ENCODE peak calls at places on chromosome X, in eight cellular contexts. W is HCT116, T is PC-3, E is GM23338, B is OCI-LY7, X is hepatocyte, L is SK-N-SH, V is MM.1S. Y is an unnamed sample.

GRCh38 chrX:33183366-33183765 is 28.0 kb downstream of the DMD start:
- DNase-seq in X (peak; percentile 15), B (peak; percentile 94), E (peak; percentile 28), V (peak; percentile 92), T (no peak), W (no peak), L (peak; percentile 9), Y (no peak)

GRCh38 chrX:38151426-38151825 is 69.2 kb downstream of the SRPX start:
- DNase-seq in L (no peak), E (no peak), X (no peak), W (no peak), B (no peak), V (no peak), T (no peak), Y (no peak)

GRCh38 chrX:80334583-80334982 is 85.7 kb upstream of the TENT5D start:
- DNase-seq in W (no peak), V (no peak), X (no peak), B (no peak), L (no peak), E (no peak), T (no peak), Y (peak; percentile 1)

GRCh38 chrX:111086521-111087127 is 9.4 kb upstream of the PAK3 start:
- DNase-seq in W (no peak), L (no peak), V (no peak), E (peak; percentile 56), B (no peak), X (no peak), T (no peak), Y (peak; percentile 82)

GRCh38 chrX:49041683-49042529 is 1.3 kb downstream of the TFE3 start:
- DNase-seq in B (peak; percentile 27), X (peak; percentile 49), L (peak; percentile 29), E (peak; percentile 21), T (peak; percentile 60), V (no peak), W (no peak), Y (no peak)

GRCh38 chrX:77014655-77015377 is 432.4 kb upstream of the FGF16 start:
- DNase-seq in T (no peak), B (peak; percentile 57), W (no peak), V (no peak), L (peak; percentile 11), X (peak; percentile 43), E (peak; percentile 75), Y (peak; percentile 92)

GRCh38 chrX:154827624-154828408 is 6.6 kb downstream of the SMIM9 start:
- DNase-seq in V (peak; percentile 79), W (no peak), L (no peak), E (no peak), B (peak; percentile 68), T (no peak), X (no peak), Y (no peak)

GRCh38 chrX:133986008-133986683 is 752 bp upstream of the GPC3 start:
- DNase-seq in E (no peak), W (no peak), B (no peak), L (no peak), X (no peak), T (no peak), V (no peak), Y (no peak)

GRCh38 chrX:3286196-3286920 is 60.1 kb downstream of the MXRA5 start:
- DNase-seq in V (no peak), X (peak; percentile 37), L (no peak), B (no peak), E (no peak), T (peak; percentile 63), W (peak; percentile 31), Y (no peak)

GRCh38 chrX:77160301-77160700 is 286.9 kb upstream of the FGF16 start:
- DNase-seq in L (no peak), W (no peak), E (peak; percentile 49), V (no peak), X (no peak), B (peak; percentile 25), T (peak; percentile 13), Y (peak; percentile 29)

GRCh38 chrX:77937291-77937690 is 26.8 kb downstream of the ATP7A start:
- DNase-seq in T (peak; percentile 92), V (no peak), X (no peak), W (no peak), B (no peak), E (no peak), L (no peak), Y (no peak)

GRCh38 chrX:14916017-14916674 is 42.9 kb downstream of the MOSPD2 start:
- DNase-seq in B (no peak), W (no peak), T (peak; percentile 68), X (no peak), L (no peak), V (no peak), E (no peak), Y (no peak)

GRCh38 chrX:34642849-34643248 is 14.2 kb downstream of the TMEM47 start:
- DNase-seq in X (no peak), E (no peak), L (no peak), V (no peak), W (no peak), B (no peak), T (no peak), Y (no peak)

GRCh38 chrX:134537179-134537945 is 77.4 kb downstream of the HPRT1 start:
- DNase-seq in T (peak; percentile 56), E (no peak), X (peak; percentile 51), V (no peak), B (no peak), L (no peak), W (peak; percentile 31), Y (no peak)

GRCh38 chrX:130120746-130121504 is 10.6 kb upstream of the ELF4 start:
- DNase-seq in V (peak; percentile 58), B (peak; percentile 56), L (peak; percentile 86), T (peak; percentile 54), W (no peak), X (peak; percentile 86), E (peak; percentile 66), Y (peak; percentile 75)

GRCh38 chrX:6293716-6294115 is 65.0 kb upstream of the NLGN4X start:
- DNase-seq in B (no peak), T (no peak), V (no peak), W (no peak), X (no peak), L (no peak), E (no peak), Y (no peak)

GRCh38 chrX:153857348-153857903 is 27.1 kb upstream of the PDZD4 start:
- DNase-seq in V (no peak), W (no peak), E (no peak), T (no peak), L (no peak), B (no peak), X (no peak), Y (no peak)

GRCh38 chrX:1667566-1667965 is 52.7 kb downstream of the ASMT start:
- DNase-seq in X (no peak), B (no peak), T (no peak), E (no peak), L (no peak), V (no peak), W (no peak), Y (no peak)

GRCh38 chrX:23752740-23753435 is 9.8 kb upstream of the ACOT9 start:
- DNase-seq in L (no peak), W (no peak), V (no peak), E (no peak), X (no peak), B (no peak), T (peak; percentile 73), Y (no peak)

DNA sequence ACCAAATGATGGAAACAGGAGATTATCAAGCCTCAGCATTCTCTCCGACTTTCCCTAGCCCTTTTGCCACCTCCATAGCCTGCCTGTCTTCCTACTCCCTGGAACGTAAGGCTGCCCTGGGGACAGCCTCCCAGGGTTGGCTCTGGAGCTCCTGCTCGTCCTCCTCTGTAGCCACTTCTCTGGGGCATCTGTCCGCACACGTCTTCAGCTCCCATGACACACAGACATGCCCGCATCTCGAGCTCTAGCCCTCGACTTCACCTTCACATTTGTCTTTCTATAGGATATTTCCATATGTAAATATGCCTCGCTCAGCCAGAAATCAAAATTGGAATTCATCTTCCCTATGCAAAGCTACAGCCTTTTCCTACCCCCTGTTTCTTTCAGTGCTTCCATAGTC is 67.7 kb downstream of the TSC22D3 start:
- DNase-seq in L (no peak), X (no peak), T (no peak), E (no peak), W (no peak), V (no peak), B (no peak), Y (no peak)
- TF ChIP-seq EZH2phosphoT487 in L (no peak), X (no peak), T (no peak), E (no peak), W (no peak), V (no peak), B (no peak), Y (no peak)

GRCh38 chrX:81957900-81958545 is 756.1 kb downstream of the SH3BGRL start:
- DNase-seq in X (peak; percentile 4), V (peak; percentile 82), B (no peak), T (peak; percentile 50), W (no peak), L (peak; percentile 24), E (peak; percentile 11), Y (peak; percentile 26)
- TF ChIP-seq CTCF in X (no peak), V (peak; percentile 73), B (peak; percentile 54), T (peak; percentile 61), W (no peak), L (peak; percentile 50), E (peak; percentile 25), Y (peak; percentile 56)

DNA sequence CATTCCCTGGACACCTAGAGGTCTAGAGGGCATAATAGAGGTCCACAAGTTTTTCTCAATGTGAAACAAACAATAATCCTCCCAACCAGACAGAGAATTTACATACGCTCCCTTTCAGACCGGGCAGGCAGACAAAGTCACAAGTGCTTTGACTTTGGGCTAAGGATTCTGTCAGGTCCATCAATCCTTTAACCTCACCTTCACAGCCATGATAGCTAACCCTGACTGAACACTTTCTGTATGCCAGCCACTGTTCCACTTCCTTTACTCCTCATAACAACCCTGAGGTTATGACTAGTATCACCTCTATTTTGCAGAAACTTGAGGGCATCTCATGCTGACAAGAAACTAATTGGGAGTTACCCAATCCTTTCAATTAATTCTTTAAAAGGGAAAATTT is 118.8 kb upstream of the AFF2 start:
- DNase-seq in E (no peak), B (peak; percentile 36), W (no peak), X (no peak), L (no peak), V (peak; percentile 26), T (no peak), Y (no peak)
- H2AFZ ChIP-seq in E (no peak overlapping the region), B (peak overlapping the region; percentile 94), W (no peak overlapping the region), X (no peak overlapping the region), L (no peak overlapping the region), V (peak overlapping the region; percentile 93), T (no peak overlapping the region), Y (no peak overlapping the region)

GRCh38 chrX:9291666-9292065 is 173.2 kb upstream of the TBL1X start:
- DNase-seq in L (no peak), V (no peak), X (peak; percentile 15), W (no peak), B (no peak), T (no peak), E (peak; percentile 73), Y (peak; percentile 77)

GRCh38 chrX:9293903-9294302 is 171.0 kb upstream of the TBL1X start:
- DNase-seq in L (peak; percentile 12), T (no peak), E (no peak), B (no peak), X (no peak), V (no peak), W (no peak), Y (no peak)

DNA sequence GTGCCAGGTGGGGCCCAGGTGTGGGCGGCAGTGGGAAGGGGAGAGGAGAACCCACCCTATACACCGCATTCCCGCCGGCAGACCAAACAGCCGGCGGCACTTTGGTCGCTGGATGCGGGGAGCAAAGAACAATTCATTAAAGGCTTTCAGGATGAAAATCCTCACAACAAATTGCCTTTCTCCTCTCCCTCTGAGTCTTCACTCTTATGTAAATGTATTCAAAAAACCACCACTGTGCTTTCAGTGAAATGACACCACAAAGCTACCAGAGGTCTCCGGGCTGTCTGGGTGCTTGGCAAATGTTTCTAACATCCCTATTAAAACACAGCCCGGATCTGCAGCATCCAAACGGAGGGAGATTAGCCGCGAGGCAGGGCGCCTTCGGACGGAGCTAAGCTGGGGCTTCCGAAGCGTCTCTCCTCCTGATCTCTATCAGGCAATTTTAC is 171.8 kb upstream of the TBL1X start:
- DNase-seq in V (no peak), E (peak; percentile 74), W (no peak), X (no peak), T (no peak), B (no peak), L (peak; percentile 65), Y (peak; percentile 60)
- TF ChIP-seq EZH2phosphoT487 in V (no peak), E (no peak), W (no peak), X (no peak), T (no peak), B (no peak), L (no peak), Y (no peak)

Y was measured in neural progenitor cell.